ENCODE peak calls at places on chromosomes 3 and 15, in six cellular contexts. T is fibroblast of the aortic adventitia; P is ovary; V is fibroblast of pulmonary artery; R is CD8-positive, alpha-beta T cell; C is AG04450. W is an unnamed sample.

GRCh38 chr3:46926447-46926846 is 48.9 kb downstream of the PTH1R start:
- DNase-seq in R (no peak), T (no peak), C (no peak), P (no peak), V (no peak), W (no peak)

GRCh38 chr3:124078978-124079911 is 87.3 kb upstream of the ROPN1 start:
- DNase-seq in P (no peak), R (no peak), C (no peak), T (peak; percentile 59), V (peak; percentile 57), W (no peak)

GRCh38 chr3:90080988-90081387 is 973.6 kb downstream of the EPHA3 start:
- DNase-seq in P (no peak), R (no peak), T (no peak), C (no peak), V (no peak), W (no peak)

GRCh38 chr3:33074217-33075067 is 22.5 kb downstream of the GLB1 start:
- DNase-seq in C (peak; percentile 43), P (no peak), T (peak; percentile 77), R (peak; percentile 70), V (peak; percentile 81), W (peak; percentile 59)

GRCh38 chr3:150407818-150408231 is 273 bp upstream of the TSC22D2 start:
- DNase-seq in C (no peak), V (no peak), R (peak; percentile 97), T (no peak), P (peak; percentile 99), W (no peak)

GRCh38 chr3:126941721-126942270 is 41.1 kb upstream of the PLXNA1 start:
- DNase-seq in V (no peak), P (no peak), C (no peak), R (no peak), T (no peak), W (no peak)

GRCh38 chr3:148759425-148759824 is 61.7 kb downstream of the AGTR1 start:
- DNase-seq in C (no peak), T (no peak), P (no peak), R (no peak), V (no peak), W (no peak)

GRCh38 chr15:66821307-66821706 is 119.3 kb downstream of the SMAD6 start:
- DNase-seq in T (no peak), C (no peak), R (no peak), P (peak; percentile 7), V (no peak), W (no peak)

GRCh38 chr3:23696842-23697241 is 108.9 kb upstream of the UBE2E1 start:
- DNase-seq in V (peak; percentile 74), C (no peak), P (no peak), R (no peak), T (peak; percentile 59), W (no peak)

GRCh38 chr3:39237012-39237411 is 42.8 kb downstream of the CX3CR1 start:
- DNase-seq in V (no peak), C (no peak), P (no peak), T (no peak), R (no peak), W (no peak)

GRCh38 chr15:74313889-74314288 is 53.6 kb downstream of the CYP11A1 start:
- DNase-seq in C (no peak), T (no peak), V (no peak), R (no peak), P (no peak), W (no peak)

GRCh38 chr15:68158046-68158628 is 47.0 kb downstream of the CALML4 start:
- DNase-seq in T (peak; percentile 12), C (no peak), P (no peak), R (no peak), V (no peak), W (no peak)

GRCh38 chr3:25428003-25428861 is at the start of gene RARB:
- DNase-seq in V (peak; percentile 96), R (no peak), C (peak; percentile 41), T (peak; percentile 96), P (peak; percentile 76), W (peak; percentile 55)

GRCh38 chr3:184748219-184749135 is 36.6 kb upstream of the MAGEF1 start:
- DNase-seq in V (peak; percentile 23), R (no peak), T (peak; percentile 67), C (no peak), P (no peak), W (no peak)

GRCh38 chr3:195876297-195877031 is 31.9 kb downstream of the TNK2 start:
- DNase-seq in T (no peak), R (no peak), V (no peak), C (no peak), P (no peak), W (no peak)

GRCh38 chr15:27847775-27848710 is 251.1 kb downstream of the OCA2 start:
- DNase-seq in T (no peak), V (no peak), P (no peak), R (no peak), C (no peak), W (no peak)

GRCh38 chr3:14231998-14232501 is 53.4 kb downstream of the LSM3 start:
- DNase-seq in T (no peak), R (no peak), V (no peak), P (no peak), C (peak; percentile 70), W (no peak)

GRCh38 chr3:40649346-40649745 is 124.6 kb downstream of the ZNF621 start:
- DNase-seq in T (no peak), R (no peak), C (no peak), P (no peak), V (no peak), W (no peak)

GRCh38 chr15:64282701-64283100 is 73.3 kb downstream of the CSNK1G1 start:
- DNase-seq in V (peak; percentile 36), C (no peak), T (peak; percentile 71), R (no peak), P (no peak), W (no peak)

GRCh38 chr3:134366221-134366927 is 7.9 kb downstream of the AMOTL2 start:
- DNase-seq in P (no peak), V (no peak), C (no peak), R (no peak), T (peak; percentile 38), W (no peak)

GRCh38 chr3:133408961-133409360 is 9.1 kb downstream of the BFSP2 start:
- DNase-seq in C (no peak), T (peak; percentile 43), R (no peak), P (no peak), V (peak; percentile 49), W (no peak)

GRCh38 chr3:178482981-178483380 is 53.3 kb upstream of the KCNMB2 start:
- DNase-seq in T (no peak), C (no peak), P (no peak), R (no peak), V (no peak), W (no peak)

GRCh38 chr3:150169279-150169970 is 198.7 kb upstream of the PFN2 start:
- DNase-seq in V (no peak), P (no peak), R (no peak), T (no peak), C (no peak), W (no peak)

DNA sequence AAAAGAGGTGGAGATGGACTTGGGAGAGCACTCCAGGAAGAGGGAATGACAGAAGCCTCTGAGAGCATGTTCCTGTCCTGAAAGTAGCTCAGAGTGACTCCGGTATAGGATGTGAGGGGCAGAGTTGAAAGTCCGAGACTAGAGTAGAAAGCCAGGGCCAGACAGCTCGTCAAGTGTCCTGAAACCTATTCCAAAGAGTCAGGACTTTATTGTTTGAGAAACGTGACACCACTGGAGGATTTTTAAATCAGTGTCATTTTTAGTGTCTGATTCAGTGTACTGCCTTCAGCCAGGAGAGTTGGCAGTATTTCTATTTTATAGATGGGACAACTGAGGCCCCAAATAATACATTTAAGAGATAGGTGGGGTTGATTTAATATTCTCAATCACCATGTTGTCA is 1.6 kb upstream of the RBMS3 start:
- DNase-seq in T (no peak), R (no peak), C (no peak), P (no peak), V (no peak), W (no peak)
- H3K4me3 ChIP-seq in T (peak overlapping the region; percentile 93), R (no peak overlapping the region), C (peak overlapping the region; percentile 81), P (no peak overlapping the region), V (peak overlapping the region; percentile 84), W (no peak overlapping the region)

DNA sequence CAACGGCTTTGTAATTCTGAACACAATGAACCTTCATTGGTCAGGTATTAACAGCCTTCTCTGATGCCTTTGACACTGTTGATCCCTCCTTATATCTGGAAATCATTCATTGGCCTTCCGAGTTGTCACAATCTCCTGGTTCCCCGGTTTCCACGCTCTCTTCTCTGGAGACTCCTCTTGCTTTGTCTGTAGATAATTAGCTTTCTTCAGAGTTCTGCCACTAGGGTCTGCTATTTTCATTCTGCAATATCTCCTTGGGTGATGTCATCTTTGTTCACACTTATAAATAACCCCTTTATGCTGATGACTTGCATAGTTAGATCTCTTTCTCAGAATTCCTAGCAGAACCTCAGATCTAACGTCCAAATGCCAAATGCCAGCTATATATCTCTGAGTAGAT is 583.8 kb upstream of the ZNF717 start:
- DNase-seq in P (no peak), R (no peak), T (no peak), C (no peak), V (peak; percentile 7), W (no peak)
- TF ChIP-seq CTCF in P (no peak), R (no peak), T (no peak), C (peak; percentile 60), V (no peak), W (no peak)

GRCh38 chr3:140948460-140949249 is 7.0 kb downstream of the SLC25A36 start:
- DNase-seq in P (no peak), R (no peak), C (no peak), T (no peak), V (no peak), W (no peak)

GRCh38 chr3:140942221-140943104 is 827 bp downstream of the SLC25A36 start:
- DNase-seq in C (no peak), P (peak; percentile 69), R (peak; percentile 39), T (peak; percentile 55), V (peak; percentile 59), W (no peak)

GRCh38 chr3:140941090-140941433 is 574 bp upstream of the SLC25A36 start:
- DNase-seq in T (no peak), R (no peak), P (no peak), V (no peak), C (no peak), W (no peak)

GRCh38 chr3:140941434-140942220 is at the start of gene SLC25A36:
- DNase-seq in T (peak; percentile 97), C (peak; percentile 89), V (peak; percentile 98), R (peak; percentile 96), P (peak; percentile 95), W (peak; percentile 95)

DNA sequence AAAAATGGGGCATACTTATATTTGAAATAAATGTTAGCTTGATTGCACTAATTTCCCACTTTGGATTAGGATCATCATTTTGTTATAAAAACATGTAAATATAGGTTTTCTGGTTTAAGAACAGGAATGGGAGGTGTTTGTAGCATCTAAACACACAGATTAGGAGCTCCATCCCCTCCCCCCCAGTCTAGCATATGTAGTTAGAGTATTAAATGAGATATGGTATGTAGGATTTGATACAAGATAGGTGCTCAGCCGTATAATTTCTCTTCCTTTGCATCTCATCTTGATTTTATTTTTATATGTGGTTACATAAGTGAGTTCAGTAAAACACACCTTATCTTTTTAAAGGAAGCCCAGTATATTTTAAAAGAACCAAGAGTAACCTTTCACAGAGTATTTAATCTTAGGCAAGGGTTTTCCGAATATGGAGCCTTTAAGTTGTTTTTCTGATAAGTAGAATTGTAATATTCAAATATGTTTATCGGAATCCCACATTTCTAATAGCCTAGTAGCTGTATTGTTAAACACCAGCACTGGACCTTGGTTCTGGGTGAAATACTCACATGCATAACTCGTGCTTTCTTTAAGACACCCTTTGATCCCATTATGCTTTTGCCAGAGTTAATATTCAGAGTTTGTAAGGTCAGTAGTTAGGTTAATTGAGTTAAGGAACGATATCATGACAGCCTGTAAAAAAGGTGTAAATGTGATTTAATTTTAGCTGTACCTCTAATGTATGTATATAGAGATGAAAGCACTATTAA is 2.3 kb downstream of the SLC25A36 start:
- DNase-seq in V (no peak), T (no peak), R (no peak), P (no peak), C (no peak), W (no peak)
- H3K4me3 ChIP-seq in V (peak overlapping the region; percentile 92), T (peak overlapping the region; percentile 91), R (peak overlapping the region; percentile 13), P (peak overlapping the region; percentile 78), C (peak overlapping the region; percentile 91), W (peak overlapping the region; percentile 90)

GRCh38 chr3:99892332-99892731 is 74.7 kb downstream of the CMSS1 start:
- DNase-seq in P (no peak), R (no peak), T (no peak), V (no peak), C (no peak), W (no peak)
- TF ChIP-seq CTCF in P (no peak), R (no peak), T (no peak), V (no peak), C (no peak), W (no peak)

W was measured in HFF-Myc.